ENCODE peak calls at places on chromosomes 6 and 20, in seven cellular contexts. One of them, this sample, is unnamed.
A peak's percentile ranks its signal among the peaks of the same experiment; 100 is the strongest.

GRCh38 chr6:21935561-21936028 is 342.0 kb downstream of the SOX4 start:
- DNase-seq in AG10803: peak; percentile 76
- DNase-seq in SW480: no peak
- DNase-seq in activated effector memory CD4-positive, alpha-beta T cell treated with anti-CD3 and anti-CD28 coated beads, Interleukin-2, amount 50 U/mL, for 16 hours: no peak
- DNase-seq in stimulated activated CD8-positive, alpha-beta memory T cell treated with anti-CD3 and anti-CD28 coated beads, Interleukin-2, amount 100 ng/mL, for 1 hour: no peak
- DNase-seq in NCI-H748 treated with DMSO at 0.1 percent for 48 hours: no peak
- DNase-seq in activated T-helper 9 cell treated with anti-CD3 and anti-CD28 coated beads, Interleukin-2, amount 50 U/mL, for 16 hours: no peak
- DNase-seq in this sample: peak; percentile 73

GRCh38 chr20:31708839-31709534 is 13.7 kb downstream of the BCL2L1 start:
- DNase-seq in AG10803: no peak
- DNase-seq in SW480: peak; percentile 73
- DNase-seq in activated effector memory CD4-positive, alpha-beta T cell treated with anti-CD3 and anti-CD28 coated beads, Interleukin-2, amount 50 U/mL, for 16 hours: no peak
- DNase-seq in stimulated activated CD8-positive, alpha-beta memory T cell treated with anti-CD3 and anti-CD28 coated beads, Interleukin-2, amount 100 ng/mL, for 1 hour: no peak
- DNase-seq in NCI-H748 treated with DMSO at 0.1 percent for 48 hours: peak; percentile 89
- DNase-seq in activated T-helper 9 cell treated with anti-CD3 and anti-CD28 coated beads, Interleukin-2, amount 50 U/mL, for 16 hours: no peak
- DNase-seq in this sample: no peak

GRCh38 chr6:156701961-156702360 is 75.2 kb upstream of the ARID1B start:
- DNase-seq in AG10803: no peak
- DNase-seq in SW480: no peak
- DNase-seq in activated effector memory CD4-positive, alpha-beta T cell treated with anti-CD3 and anti-CD28 coated beads, Interleukin-2, amount 50 U/mL, for 16 hours: no peak
- DNase-seq in stimulated activated CD8-positive, alpha-beta memory T cell treated with anti-CD3 and anti-CD28 coated beads, Interleukin-2, amount 100 ng/mL, for 1 hour: no peak
- DNase-seq in NCI-H748 treated with DMSO at 0.1 percent for 48 hours: no peak
- DNase-seq in activated T-helper 9 cell treated with anti-CD3 and anti-CD28 coated beads, Interleukin-2, amount 50 U/mL, for 16 hours: no peak
- DNase-seq in this sample: no peak

GRCh38 chr6:33609019-33609418 is 12.1 kb upstream of the ITPR3 start:
- DNase-seq in AG10803: no peak
- DNase-seq in SW480: no peak
- DNase-seq in activated effector memory CD4-positive, alpha-beta T cell treated with anti-CD3 and anti-CD28 coated beads, Interleukin-2, amount 50 U/mL, for 16 hours: no peak
- DNase-seq in stimulated activated CD8-positive, alpha-beta memory T cell treated with anti-CD3 and anti-CD28 coated beads, Interleukin-2, amount 100 ng/mL, for 1 hour: no peak
- DNase-seq in NCI-H748 treated with DMSO at 0.1 percent for 48 hours: no peak
- DNase-seq in activated T-helper 9 cell treated with anti-CD3 and anti-CD28 coated beads, Interleukin-2, amount 50 U/mL, for 16 hours: no peak
- DNase-seq in this sample: no peak

GRCh38 chr6:6405997-6406699 is 85.7 kb upstream of the F13A1 start:
- DNase-seq in AG10803: no peak
- DNase-seq in SW480: no peak
- DNase-seq in activated effector memory CD4-positive, alpha-beta T cell treated with anti-CD3 and anti-CD28 coated beads, Interleukin-2, amount 50 U/mL, for 16 hours: no peak
- DNase-seq in stimulated activated CD8-positive, alpha-beta memory T cell treated with anti-CD3 and anti-CD28 coated beads, Interleukin-2, amount 100 ng/mL, for 1 hour: no peak
- DNase-seq in NCI-H748 treated with DMSO at 0.1 percent for 48 hours: no peak
- DNase-seq in activated T-helper 9 cell treated with anti-CD3 and anti-CD28 coated beads, Interleukin-2, amount 50 U/mL, for 16 hours: no peak
- DNase-seq in this sample: no peak

GRCh38 chr20:11111191-11111590 is 437.4 kb upstream of the JAG1 start:
- DNase-seq in AG10803: no peak
- DNase-seq in SW480: no peak
- DNase-seq in activated effector memory CD4-positive, alpha-beta T cell treated with anti-CD3 and anti-CD28 coated beads, Interleukin-2, amount 50 U/mL, for 16 hours: no peak
- DNase-seq in stimulated activated CD8-positive, alpha-beta memory T cell treated with anti-CD3 and anti-CD28 coated beads, Interleukin-2, amount 100 ng/mL, for 1 hour: no peak
- DNase-seq in NCI-H748 treated with DMSO at 0.1 percent for 48 hours: no peak
- DNase-seq in activated T-helper 9 cell treated with anti-CD3 and anti-CD28 coated beads, Interleukin-2, amount 50 U/mL, for 16 hours: no peak
- DNase-seq in this sample: no peak

GRCh38 chr6:8006208-8006607 is 58.0 kb downstream of the BLOC1S5 start:
- DNase-seq in AG10803: peak; percentile 60
- DNase-seq in SW480: peak; percentile 29
- DNase-seq in activated effector memory CD4-positive, alpha-beta T cell treated with anti-CD3 and anti-CD28 coated beads, Interleukin-2, amount 50 U/mL, for 16 hours: no peak
- DNase-seq in stimulated activated CD8-positive, alpha-beta memory T cell treated with anti-CD3 and anti-CD28 coated beads, Interleukin-2, amount 100 ng/mL, for 1 hour: no peak
- DNase-seq in NCI-H748 treated with DMSO at 0.1 percent for 48 hours: peak; percentile 43
- DNase-seq in activated T-helper 9 cell treated with anti-CD3 and anti-CD28 coated beads, Interleukin-2, amount 50 U/mL, for 16 hours: no peak
- DNase-seq in this sample: peak; percentile 76

GRCh38 chr6:152984387-152984872 is 1.6 kb upstream of the FBXO5 start:
- DNase-seq in AG10803: no peak
- DNase-seq in SW480: no peak
- DNase-seq in activated effector memory CD4-positive, alpha-beta T cell treated with anti-CD3 and anti-CD28 coated beads, Interleukin-2, amount 50 U/mL, for 16 hours: no peak
- DNase-seq in stimulated activated CD8-positive, alpha-beta memory T cell treated with anti-CD3 and anti-CD28 coated beads, Interleukin-2, amount 100 ng/mL, for 1 hour: no peak
- DNase-seq in NCI-H748 treated with DMSO at 0.1 percent for 48 hours: peak; percentile 24
- DNase-seq in activated T-helper 9 cell treated with anti-CD3 and anti-CD28 coated beads, Interleukin-2, amount 50 U/mL, for 16 hours: no peak
- DNase-seq in this sample: no peak

GRCh38 chr6:63839485-63839884 is 203.9 kb downstream of the PHF3 start:
- DNase-seq in AG10803: no peak
- DNase-seq in SW480: no peak
- DNase-seq in activated effector memory CD4-positive, alpha-beta T cell treated with anti-CD3 and anti-CD28 coated beads, Interleukin-2, amount 50 U/mL, for 16 hours: no peak
- DNase-seq in stimulated activated CD8-positive, alpha-beta memory T cell treated with anti-CD3 and anti-CD28 coated beads, Interleukin-2, amount 100 ng/mL, for 1 hour: no peak
- DNase-seq in NCI-H748 treated with DMSO at 0.1 percent for 48 hours: no peak
- DNase-seq in activated T-helper 9 cell treated with anti-CD3 and anti-CD28 coated beads, Interleukin-2, amount 50 U/mL, for 16 hours: no peak
- DNase-seq in this sample: peak; percentile 15

GRCh38 chr6:103750603-103751002 is 1109.1 kb downstream of the HACE1 start:
- DNase-seq in AG10803: no peak
- DNase-seq in SW480: no peak
- DNase-seq in activated effector memory CD4-positive, alpha-beta T cell treated with anti-CD3 and anti-CD28 coated beads, Interleukin-2, amount 50 U/mL, for 16 hours: no peak
- DNase-seq in stimulated activated CD8-positive, alpha-beta memory T cell treated with anti-CD3 and anti-CD28 coated beads, Interleukin-2, amount 100 ng/mL, for 1 hour: no peak
- DNase-seq in NCI-H748 treated with DMSO at 0.1 percent for 48 hours: no peak
- DNase-seq in activated T-helper 9 cell treated with anti-CD3 and anti-CD28 coated beads, Interleukin-2, amount 50 U/mL, for 16 hours: no peak
- DNase-seq in this sample: no peak

GRCh38 chr20:58153121-58153520 is 75.3 kb downstream of the ANKRD60 start:
- DNase-seq in AG10803: no peak
- DNase-seq in SW480: no peak
- DNase-seq in activated effector memory CD4-positive, alpha-beta T cell treated with anti-CD3 and anti-CD28 coated beads, Interleukin-2, amount 50 U/mL, for 16 hours: no peak
- DNase-seq in stimulated activated CD8-positive, alpha-beta memory T cell treated with anti-CD3 and anti-CD28 coated beads, Interleukin-2, amount 100 ng/mL, for 1 hour: no peak
- DNase-seq in NCI-H748 treated with DMSO at 0.1 percent for 48 hours: no peak
- DNase-seq in activated T-helper 9 cell treated with anti-CD3 and anti-CD28 coated beads, Interleukin-2, amount 50 U/mL, for 16 hours: no peak
- DNase-seq in this sample: no peak

GRCh38 chr20:48476854-48477253 is 350.9 kb downstream of the PREX1 start:
- DNase-seq in AG10803: no peak
- DNase-seq in SW480: no peak
- DNase-seq in activated effector memory CD4-positive, alpha-beta T cell treated with anti-CD3 and anti-CD28 coated beads, Interleukin-2, amount 50 U/mL, for 16 hours: no peak
- DNase-seq in stimulated activated CD8-positive, alpha-beta memory T cell treated with anti-CD3 and anti-CD28 coated beads, Interleukin-2, amount 100 ng/mL, for 1 hour: no peak
- DNase-seq in NCI-H748 treated with DMSO at 0.1 percent for 48 hours: no peak
- DNase-seq in activated T-helper 9 cell treated with anti-CD3 and anti-CD28 coated beads, Interleukin-2, amount 50 U/mL, for 16 hours: no peak
- DNase-seq in this sample: no peak

GRCh38 chr6:93621400-93621799 is 202.0 kb upstream of the EPHA7 start:
- DNase-seq in AG10803: no peak
- DNase-seq in SW480: no peak
- DNase-seq in activated effector memory CD4-positive, alpha-beta T cell treated with anti-CD3 and anti-CD28 coated beads, Interleukin-2, amount 50 U/mL, for 16 hours: no peak
- DNase-seq in stimulated activated CD8-positive, alpha-beta memory T cell treated with anti-CD3 and anti-CD28 coated beads, Interleukin-2, amount 100 ng/mL, for 1 hour: no peak
- DNase-seq in NCI-H748 treated with DMSO at 0.1 percent for 48 hours: no peak
- DNase-seq in activated T-helper 9 cell treated with anti-CD3 and anti-CD28 coated beads, Interleukin-2, amount 50 U/mL, for 16 hours: no peak
- DNase-seq in this sample: no peak

GRCh38 chr20:10669843-10670446 is 3.9 kb downstream of the JAG1 start:
- DNase-seq in AG10803: no peak
- DNase-seq in SW480: no peak
- DNase-seq in activated effector memory CD4-positive, alpha-beta T cell treated with anti-CD3 and anti-CD28 coated beads, Interleukin-2, amount 50 U/mL, for 16 hours: no peak
- DNase-seq in stimulated activated CD8-positive, alpha-beta memory T cell treated with anti-CD3 and anti-CD28 coated beads, Interleukin-2, amount 100 ng/mL, for 1 hour: no peak
- DNase-seq in NCI-H748 treated with DMSO at 0.1 percent for 48 hours: no peak
- DNase-seq in activated T-helper 9 cell treated with anti-CD3 and anti-CD28 coated beads, Interleukin-2, amount 50 U/mL, for 16 hours: no peak
- DNase-seq in this sample: no peak

GRCh38 chr6:111215134-111215533 is 127.8 kb downstream of the SLC16A10 start:
- DNase-seq in AG10803: no peak
- DNase-seq in SW480: no peak
- DNase-seq in activated effector memory CD4-positive, alpha-beta T cell treated with anti-CD3 and anti-CD28 coated beads, Interleukin-2, amount 50 U/mL, for 16 hours: no peak
- DNase-seq in stimulated activated CD8-positive, alpha-beta memory T cell treated with anti-CD3 and anti-CD28 coated beads, Interleukin-2, amount 100 ng/mL, for 1 hour: no peak
- DNase-seq in NCI-H748 treated with DMSO at 0.1 percent for 48 hours: no peak
- DNase-seq in activated T-helper 9 cell treated with anti-CD3 and anti-CD28 coated beads, Interleukin-2, amount 50 U/mL, for 16 hours: no peak
- DNase-seq in this sample: peak; percentile 82

GRCh38 chr20:2865101-2865500 is 8.2 kb upstream of the PTPRA start:
- DNase-seq in AG10803: no peak
- DNase-seq in SW480: no peak
- DNase-seq in activated effector memory CD4-positive, alpha-beta T cell treated with anti-CD3 and anti-CD28 coated beads, Interleukin-2, amount 50 U/mL, for 16 hours: peak; percentile 59
- DNase-seq in stimulated activated CD8-positive, alpha-beta memory T cell treated with anti-CD3 and anti-CD28 coated beads, Interleukin-2, amount 100 ng/mL, for 1 hour: no peak
- DNase-seq in NCI-H748 treated with DMSO at 0.1 percent for 48 hours: no peak
- DNase-seq in activated T-helper 9 cell treated with anti-CD3 and anti-CD28 coated beads, Interleukin-2, amount 50 U/mL, for 16 hours: no peak
- DNase-seq in this sample: no peak

GRCh38 chr6:105713474-105714118 is 310.7 kb upstream of the PREP start:
- DNase-seq in AG10803: no peak
- DNase-seq in SW480: peak; percentile 20
- DNase-seq in activated effector memory CD4-positive, alpha-beta T cell treated with anti-CD3 and anti-CD28 coated beads, Interleukin-2, amount 50 U/mL, for 16 hours: no peak
- DNase-seq in stimulated activated CD8-positive, alpha-beta memory T cell treated with anti-CD3 and anti-CD28 coated beads, Interleukin-2, amount 100 ng/mL, for 1 hour: no peak
- DNase-seq in NCI-H748 treated with DMSO at 0.1 percent for 48 hours: peak; percentile 5
- DNase-seq in activated T-helper 9 cell treated with anti-CD3 and anti-CD28 coated beads, Interleukin-2, amount 50 U/mL, for 16 hours: no peak
- DNase-seq in this sample: peak; percentile 5

GRCh38 chr20:45798935-45799642 is 7.3 kb downstream of the DNTTIP1 start:
- DNase-seq in AG10803: peak; percentile 53
- DNase-seq in SW480: peak; percentile 69
- DNase-seq in activated effector memory CD4-positive, alpha-beta T cell treated with anti-CD3 and anti-CD28 coated beads, Interleukin-2, amount 50 U/mL, for 16 hours: peak; percentile 82
- DNase-seq in stimulated activated CD8-positive, alpha-beta memory T cell treated with anti-CD3 and anti-CD28 coated beads, Interleukin-2, amount 100 ng/mL, for 1 hour: peak; percentile 42
- DNase-seq in NCI-H748 treated with DMSO at 0.1 percent for 48 hours: peak; percentile 11
- DNase-seq in activated T-helper 9 cell treated with anti-CD3 and anti-CD28 coated beads, Interleukin-2, amount 50 U/mL, for 16 hours: peak; percentile 21
- DNase-seq in this sample: peak; percentile 61

GRCh38 chr6:109816452-109817374 is 125.6 kb downstream of the FIG4 start:
- DNase-seq in AG10803: no peak
- DNase-seq in SW480: no peak
- DNase-seq in activated effector memory CD4-positive, alpha-beta T cell treated with anti-CD3 and anti-CD28 coated beads, Interleukin-2, amount 50 U/mL, for 16 hours: no peak
- DNase-seq in stimulated activated CD8-positive, alpha-beta memory T cell treated with anti-CD3 and anti-CD28 coated beads, Interleukin-2, amount 100 ng/mL, for 1 hour: no peak
- DNase-seq in NCI-H748 treated with DMSO at 0.1 percent for 48 hours: peak; percentile 99
- DNase-seq in activated T-helper 9 cell treated with anti-CD3 and anti-CD28 coated beads, Interleukin-2, amount 50 U/mL, for 16 hours: no peak
- DNase-seq in this sample: no peak

GRCh38 chr6:90393232-90393884 is 96.7 kb upstream of the BACH2 start:
- DNase-seq in AG10803: peak; percentile 56
- DNase-seq in SW480: peak; percentile 21
- DNase-seq in activated effector memory CD4-positive, alpha-beta T cell treated with anti-CD3 and anti-CD28 coated beads, Interleukin-2, amount 50 U/mL, for 16 hours: peak; percentile 82
- DNase-seq in stimulated activated CD8-positive, alpha-beta memory T cell treated with anti-CD3 and anti-CD28 coated beads, Interleukin-2, amount 100 ng/mL, for 1 hour: peak; percentile 53
- DNase-seq in NCI-H748 treated with DMSO at 0.1 percent for 48 hours: peak; percentile 14
- DNase-seq in activated T-helper 9 cell treated with anti-CD3 and anti-CD28 coated beads, Interleukin-2, amount 50 U/mL, for 16 hours: peak; percentile 34
- DNase-seq in this sample: peak; percentile 77

GRCh38 chr6:26501482-26501986 is 1.4 kb downstream of the BTN1A1 start:
- DNase-seq in AG10803: peak; percentile 16
- DNase-seq in SW480: no peak
- DNase-seq in activated effector memory CD4-positive, alpha-beta T cell treated with anti-CD3 and anti-CD28 coated beads, Interleukin-2, amount 50 U/mL, for 16 hours: peak; percentile 77
- DNase-seq in stimulated activated CD8-positive, alpha-beta memory T cell treated with anti-CD3 and anti-CD28 coated beads, Interleukin-2, amount 100 ng/mL, for 1 hour: peak; percentile 9
- DNase-seq in NCI-H748 treated with DMSO at 0.1 percent for 48 hours: peak; percentile 57
- DNase-seq in activated T-helper 9 cell treated with anti-CD3 and anti-CD28 coated beads, Interleukin-2, amount 50 U/mL, for 16 hours: peak; percentile 10
- DNase-seq in this sample: peak; percentile 11

GRCh38 chr6:27295301-27296079 is 16.6 kb downstream of the POM121L2 start:
- DNase-seq in AG10803: peak; percentile 67
- DNase-seq in SW480: peak; percentile 60
- DNase-seq in activated effector memory CD4-positive, alpha-beta T cell treated with anti-CD3 and anti-CD28 coated beads, Interleukin-2, amount 50 U/mL, for 16 hours: no peak
- DNase-seq in stimulated activated CD8-positive, alpha-beta memory T cell treated with anti-CD3 and anti-CD28 coated beads, Interleukin-2, amount 100 ng/mL, for 1 hour: no peak
- DNase-seq in NCI-H748 treated with DMSO at 0.1 percent for 48 hours: peak; percentile 87
- DNase-seq in activated T-helper 9 cell treated with anti-CD3 and anti-CD28 coated beads, Interleukin-2, amount 50 U/mL, for 16 hours: no peak
- DNase-seq in this sample: peak; percentile 73

GRCh38 chr6:53347921-53348435 is 772 bp downstream of the ELOVL5 start:
- DNase-seq in AG10803: peak; percentile 60
- DNase-seq in SW480: peak; percentile 54
- DNase-seq in activated effector memory CD4-positive, alpha-beta T cell treated with anti-CD3 and anti-CD28 coated beads, Interleukin-2, amount 50 U/mL, for 16 hours: peak; percentile 84
- DNase-seq in stimulated activated CD8-positive, alpha-beta memory T cell treated with anti-CD3 and anti-CD28 coated beads, Interleukin-2, amount 100 ng/mL, for 1 hour: peak; percentile 29
- DNase-seq in NCI-H748 treated with DMSO at 0.1 percent for 48 hours: peak; percentile 59
- DNase-seq in activated T-helper 9 cell treated with anti-CD3 and anti-CD28 coated beads, Interleukin-2, amount 50 U/mL, for 16 hours: peak; percentile 45
- DNase-seq in this sample: peak; percentile 60

GRCh38 chr6:157976345-157977175 is 5.1 kb upstream of the SYNJ2 start:
- DNase-seq in AG10803: no peak
- DNase-seq in SW480: no peak
- DNase-seq in activated effector memory CD4-positive, alpha-beta T cell treated with anti-CD3 and anti-CD28 coated beads, Interleukin-2, amount 50 U/mL, for 16 hours: no peak
- DNase-seq in stimulated activated CD8-positive, alpha-beta memory T cell treated with anti-CD3 and anti-CD28 coated beads, Interleukin-2, amount 100 ng/mL, for 1 hour: no peak
- DNase-seq in NCI-H748 treated with DMSO at 0.1 percent for 48 hours: no peak
- DNase-seq in activated T-helper 9 cell treated with anti-CD3 and anti-CD28 coated beads, Interleukin-2, amount 50 U/mL, for 16 hours: no peak
- DNase-seq in this sample: no peak

GRCh38 chr20:17749979-17750721 is 50.4 kb downstream of the BANF2 start:
- DNase-seq in AG10803: no peak
- DNase-seq in SW480: no peak
- DNase-seq in activated effector memory CD4-positive, alpha-beta T cell treated with anti-CD3 and anti-CD28 coated beads, Interleukin-2, amount 50 U/mL, for 16 hours: no peak
- DNase-seq in stimulated activated CD8-positive, alpha-beta memory T cell treated with anti-CD3 and anti-CD28 coated beads, Interleukin-2, amount 100 ng/mL, for 1 hour: no peak
- DNase-seq in NCI-H748 treated with DMSO at 0.1 percent for 48 hours: no peak
- DNase-seq in activated T-helper 9 cell treated with anti-CD3 and anti-CD28 coated beads, Interleukin-2, amount 50 U/mL, for 16 hours: no peak
- DNase-seq in this sample: peak; percentile 77

GRCh38 chr6:2196079-2196679 is 49.2 kb downstream of the GMDS start:
- DNase-seq in AG10803: peak; percentile 59
- DNase-seq in SW480: peak; percentile 57
- DNase-seq in activated effector memory CD4-positive, alpha-beta T cell treated with anti-CD3 and anti-CD28 coated beads, Interleukin-2, amount 50 U/mL, for 16 hours: no peak
- DNase-seq in stimulated activated CD8-positive, alpha-beta memory T cell treated with anti-CD3 and anti-CD28 coated beads, Interleukin-2, amount 100 ng/mL, for 1 hour: no peak
- DNase-seq in NCI-H748 treated with DMSO at 0.1 percent for 48 hours: peak; percentile 57
- DNase-seq in activated T-helper 9 cell treated with anti-CD3 and anti-CD28 coated beads, Interleukin-2, amount 50 U/mL, for 16 hours: no peak
- DNase-seq in this sample: peak; percentile 79

GRCh38 chr6:79441222-79441621 is 96.0 kb downstream of the LCA5 start:
- DNase-seq in AG10803: no peak
- DNase-seq in SW480: no peak
- DNase-seq in activated effector memory CD4-positive, alpha-beta T cell treated with anti-CD3 and anti-CD28 coated beads, Interleukin-2, amount 50 U/mL, for 16 hours: no peak
- DNase-seq in stimulated activated CD8-positive, alpha-beta memory T cell treated with anti-CD3 and anti-CD28 coated beads, Interleukin-2, amount 100 ng/mL, for 1 hour: no peak
- DNase-seq in NCI-H748 treated with DMSO at 0.1 percent for 48 hours: no peak
- DNase-seq in activated T-helper 9 cell treated with anti-CD3 and anti-CD28 coated beads, Interleukin-2, amount 50 U/mL, for 16 hours: no peak
- DNase-seq in this sample: no peak

GRCh38 chr6:169866668-169867521 is 115.5 kb downstream of the ERMARD start:
- DNase-seq in AG10803: no peak
- DNase-seq in SW480: no peak
- DNase-seq in activated effector memory CD4-positive, alpha-beta T cell treated with anti-CD3 and anti-CD28 coated beads, Interleukin-2, amount 50 U/mL, for 16 hours: no peak
- DNase-seq in stimulated activated CD8-positive, alpha-beta memory T cell treated with anti-CD3 and anti-CD28 coated beads, Interleukin-2, amount 100 ng/mL, for 1 hour: no peak
- DNase-seq in NCI-H748 treated with DMSO at 0.1 percent for 48 hours: no peak
- DNase-seq in activated T-helper 9 cell treated with anti-CD3 and anti-CD28 coated beads, Interleukin-2, amount 50 U/mL, for 16 hours: no peak
- DNase-seq in this sample: no peak

GRCh38 chr6:127554435-127555006 is 22.5 kb upstream of the C6orf58 start:
- DNase-seq in AG10803: peak; percentile 35
- DNase-seq in SW480: peak; percentile 41
- DNase-seq in activated effector memory CD4-positive, alpha-beta T cell treated with anti-CD3 and anti-CD28 coated beads, Interleukin-2, amount 50 U/mL, for 16 hours: no peak
- DNase-seq in stimulated activated CD8-positive, alpha-beta memory T cell treated with anti-CD3 and anti-CD28 coated beads, Interleukin-2, amount 100 ng/mL, for 1 hour: no peak
- DNase-seq in NCI-H748 treated with DMSO at 0.1 percent for 48 hours: peak; percentile 4
- DNase-seq in activated T-helper 9 cell treated with anti-CD3 and anti-CD28 coated beads, Interleukin-2, amount 50 U/mL, for 16 hours: no peak
- DNase-seq in this sample: peak; percentile 45

GRCh38 chr6:72464791-72465691 is 156.8 kb upstream of the KCNQ5 start:
- DNase-seq in AG10803: peak; percentile 79
- DNase-seq in SW480: peak; percentile 3
- DNase-seq in activated effector memory CD4-positive, alpha-beta T cell treated with anti-CD3 and anti-CD28 coated beads, Interleukin-2, amount 50 U/mL, for 16 hours: no peak
- DNase-seq in stimulated activated CD8-positive, alpha-beta memory T cell treated with anti-CD3 and anti-CD28 coated beads, Interleukin-2, amount 100 ng/mL, for 1 hour: no peak
- DNase-seq in NCI-H748 treated with DMSO at 0.1 percent for 48 hours: no peak
- DNase-seq in activated T-helper 9 cell treated with anti-CD3 and anti-CD28 coated beads, Interleukin-2, amount 50 U/mL, for 16 hours: no peak
- DNase-seq in this sample: peak; percentile 77

This sample was measured in fibroblast of the aortic adventitia.